ENCODE peak calls at places on chromosomes 7 and 10, in six cellular contexts. D is A549; F is hippocampal formation; U is activated CD8-positive, alpha-beta memory T cell treated with anti-CD3 and anti-CD28 coated beads for 48 hours; T is breast epithelium; H is H7. K is an unnamed sample.

GRCh38 chr10:90378524-90379076 is 479.2 kb downstream of the HTR7 start:
- DNase-seq in D (no peak), F (no peak), U (no peak), T (no peak), H (no peak), K (no peak)

GRCh38 chr10:29830526-29831512 is 196.0 kb upstream of the SVIL start:
- DNase-seq in D (no peak), F (no peak), U (no peak), T (no peak), H (no peak), K (no peak)

GRCh38 chr10:60872451-60872850 is 71.5 kb downstream of the RHOBTB1 start:
- DNase-seq in D (no peak), F (no peak), U (no peak), T (no peak), H (no peak), K (no peak)

GRCh38 chr7:107044347-107045194 is at the start of gene PRKAR2B:
- DNase-seq in D (peak), F (peak), U (peak), T (peak), H (peak), K (no peak)

GRCh38 chr10:79221110-79222051 is 125.9 kb upstream of the PPIF start:
- DNase-seq in D (no peak), F (peak), U (no peak), T (peak), H (peak), K (no peak)

GRCh38 chr7:107037866-107038598 is 6.5 kb upstream of the PRKAR2B start:
- DNase-seq in D (no peak), F (no peak), U (no peak), T (no peak), H (no peak), K (no peak)

GRCh38 chr10:31101123-31101522 is 69.5 kb upstream of the ZNF438 start:
- DNase-seq in D (peak), F (no peak), U (peak), T (no peak), H (no peak), K (peak)

GRCh38 chr10:98391065-98391464 is 23.9 kb downstream of the PYROXD2 start:
- DNase-seq in D (no peak), F (no peak), U (no peak), T (no peak), H (no peak), K (no peak)

GRCh38 chr7:30029696-30030095 is 1.5 kb downstream of the PLEKHA8 start:
- DNase-seq in D (peak), F (no peak), U (no peak), T (no peak), H (peak), K (no peak)

GRCh38 chr10:27716521-27716920 is 29.1 kb downstream of the MKX start:
- DNase-seq in D (no peak), F (no peak), U (no peak), T (no peak), H (no peak), K (no peak)

K was measured in PC-9.